ENCODE peak calls at places on chromosome 18, in ten cellular contexts. One of them, this sample, is unnamed.

GRCh38 chr18:906416-907170 is 1.9 kb downstream of the ADCYAP1 start:
- DNase-seq in GM10248: no peak
- DNase-seq in neural crest cell: no peak
- DNase-seq in ascending aorta: no peak
- DNase-seq in progenitor cell of endocrine pancreas: no peak
- DNase-seq in A549: no peak
- DNase-seq in astrocyte of the cerebellum: no peak
- DNase-seq in CD4-positive, alpha-beta T cell: no peak
- DNase-seq in HepG2: no peak
- DNase-seq in lower lobe of right lung: no peak
- DNase-seq in this sample: no peak

GRCh38 chr18:58838165-58838860 is 26.4 kb upstream of the ZNF532 start:
- DNase-seq in astrocyte of the cerebellum: no peak
- DNase-seq in neural crest cell: no peak
- DNase-seq in A549: no peak
- DNase-seq in GM10248: no peak
- DNase-seq in HepG2: peak
- DNase-seq in ascending aorta: no peak
- DNase-seq in CD4-positive, alpha-beta T cell: no peak
- DNase-seq in lower lobe of right lung: no peak
- DNase-seq in progenitor cell of endocrine pancreas: no peak
- DNase-seq in this sample: no peak

GRCh38 chr18:79798999-79799370 is 1.2 kb downstream of the KCNG2 start:
- DNase-seq in neural crest cell: no peak
- DNase-seq in A549: no peak
- DNase-seq in ascending aorta: no peak
- DNase-seq in HepG2: no peak
- DNase-seq in lower lobe of right lung: no peak
- DNase-seq in progenitor cell of endocrine pancreas: no peak
- DNase-seq in GM10248: no peak
- DNase-seq in CD4-positive, alpha-beta T cell: no peak
- DNase-seq in astrocyte of the cerebellum: no peak
- DNase-seq in this sample: no peak

GRCh38 chr18:3966985-3967856 is 487.9 kb downstream of the DLGAP1 start:
- DNase-seq in astrocyte of the cerebellum: no peak
- DNase-seq in HepG2: no peak
- DNase-seq in GM10248: no peak
- DNase-seq in ascending aorta: peak
- DNase-seq in progenitor cell of endocrine pancreas: no peak
- DNase-seq in CD4-positive, alpha-beta T cell: no peak
- DNase-seq in neural crest cell: no peak
- DNase-seq in A549: peak
- DNase-seq in lower lobe of right lung: no peak
- DNase-seq in this sample: no peak

GRCh38 chr18:76981388-76981968 is 151.1 kb downstream of the MBP start:
- DNase-seq in ascending aorta: peak
- DNase-seq in CD4-positive, alpha-beta T cell: no peak
- DNase-seq in progenitor cell of endocrine pancreas: no peak
- DNase-seq in lower lobe of right lung: no peak
- DNase-seq in A549: no peak
- DNase-seq in astrocyte of the cerebellum: no peak
- DNase-seq in GM10248: peak
- DNase-seq in neural crest cell: no peak
- DNase-seq in HepG2: no peak
- DNase-seq in this sample: no peak

GRCh38 chr18:4831791-4832375 is 365.2 kb downstream of the AKAIN1 start:
- DNase-seq in ascending aorta: no peak
- DNase-seq in CD4-positive, alpha-beta T cell: no peak
- DNase-seq in progenitor cell of endocrine pancreas: no peak
- DNase-seq in lower lobe of right lung: no peak
- DNase-seq in astrocyte of the cerebellum: no peak
- DNase-seq in HepG2: no peak
- DNase-seq in neural crest cell: no peak
- DNase-seq in A549: no peak
- DNase-seq in GM10248: no peak
- DNase-seq in this sample: no peak

GRCh38 chr18:59696311-59697235 is 650 bp downstream of the CCBE1 start:
- DNase-seq in lower lobe of right lung: no peak
- DNase-seq in GM10248: peak
- DNase-seq in A549: no peak
- DNase-seq in ascending aorta: no peak
- DNase-seq in HepG2: no peak
- DNase-seq in progenitor cell of endocrine pancreas: peak
- DNase-seq in astrocyte of the cerebellum: no peak
- DNase-seq in neural crest cell: peak
- DNase-seq in CD4-positive, alpha-beta T cell: no peak
- DNase-seq in this sample: no peak

GRCh38 chr18:2905802-2906521 is 59.2 kb downstream of the EMILIN2 start:
- DNase-seq in lower lobe of right lung: peak
- DNase-seq in GM10248: peak
- DNase-seq in astrocyte of the cerebellum: no peak
- DNase-seq in progenitor cell of endocrine pancreas: peak
- DNase-seq in A549: peak
- DNase-seq in HepG2: peak
- DNase-seq in neural crest cell: peak
- DNase-seq in ascending aorta: peak
- DNase-seq in CD4-positive, alpha-beta T cell: peak
- DNase-seq in this sample: no peak

GRCh38 chr18:23837591-23837990 is 148.3 kb downstream of the LAMA3 start:
- DNase-seq in progenitor cell of endocrine pancreas: no peak
- DNase-seq in astrocyte of the cerebellum: peak
- DNase-seq in lower lobe of right lung: no peak
- DNase-seq in GM10248: no peak
- DNase-seq in A549: no peak
- DNase-seq in HepG2: no peak
- DNase-seq in CD4-positive, alpha-beta T cell: no peak
- DNase-seq in neural crest cell: no peak
- DNase-seq in ascending aorta: no peak
- DNase-seq in this sample: no peak

GRCh38 chr18:47594063-47594462 is 336.4 kb downstream of the SMAD2 start:
- DNase-seq in GM10248: no peak
- DNase-seq in HepG2: no peak
- DNase-seq in progenitor cell of endocrine pancreas: no peak
- DNase-seq in ascending aorta: no peak
- DNase-seq in lower lobe of right lung: no peak
- DNase-seq in neural crest cell: no peak
- DNase-seq in astrocyte of the cerebellum: no peak
- DNase-seq in CD4-positive, alpha-beta T cell: no peak
- DNase-seq in A549: no peak
- DNase-seq in this sample: no peak

GRCh38 chr18:59140287-59140885 is 702 bp downstream of the SEC11C start:
- DNase-seq in A549: peak
- DNase-seq in GM10248: peak
- DNase-seq in lower lobe of right lung: no peak
- DNase-seq in ascending aorta: peak
- DNase-seq in CD4-positive, alpha-beta T cell: no peak
- DNase-seq in neural crest cell: peak
- DNase-seq in HepG2: peak
- DNase-seq in progenitor cell of endocrine pancreas: no peak
- DNase-seq in astrocyte of the cerebellum: peak
- DNase-seq in this sample: no peak

GRCh38 chr18:74453011-74453571 is 4.0 kb downstream of the DIPK1C start:
- DNase-seq in ascending aorta: no peak
- DNase-seq in GM10248: no peak
- DNase-seq in HepG2: no peak
- DNase-seq in lower lobe of right lung: no peak
- DNase-seq in A549: no peak
- DNase-seq in progenitor cell of endocrine pancreas: no peak
- DNase-seq in astrocyte of the cerebellum: no peak
- DNase-seq in neural crest cell: no peak
- DNase-seq in CD4-positive, alpha-beta T cell: no peak
- DNase-seq in this sample: no peak

GRCh38 chr18:9095297-9096012 is 7.0 kb upstream of the NDUFV2 start:
- DNase-seq in lower lobe of right lung: no peak
- DNase-seq in GM10248: peak
- DNase-seq in ascending aorta: no peak
- DNase-seq in astrocyte of the cerebellum: no peak
- DNase-seq in HepG2: peak
- DNase-seq in neural crest cell: no peak
- DNase-seq in A549: no peak
- DNase-seq in CD4-positive, alpha-beta T cell: peak
- DNase-seq in progenitor cell of endocrine pancreas: no peak
- DNase-seq in this sample: peak

GRCh38 chr18:6174983-6175382 is 239.7 kb downstream of the L3MBTL4 start:
- DNase-seq in neural crest cell: no peak
- DNase-seq in astrocyte of the cerebellum: no peak
- DNase-seq in A549: no peak
- DNase-seq in lower lobe of right lung: no peak
- DNase-seq in HepG2: no peak
- DNase-seq in ascending aorta: no peak
- DNase-seq in CD4-positive, alpha-beta T cell: no peak
- DNase-seq in GM10248: no peak
- DNase-seq in progenitor cell of endocrine pancreas: no peak
- DNase-seq in this sample: no peak
- TF ChIP-seq CTCF in neural crest cell: no peak
- TF ChIP-seq CTCF in astrocyte of the cerebellum: no peak
- TF ChIP-seq CTCF in A549: no peak
- TF ChIP-seq CTCF in lower lobe of right lung: no peak
- TF ChIP-seq CTCF in HepG2: no peak
- TF ChIP-seq CTCF in ascending aorta: no peak
- TF ChIP-seq CTCF in CD4-positive, alpha-beta T cell: no peak
- TF ChIP-seq CTCF in GM10248: no peak
- TF ChIP-seq CTCF in progenitor cell of endocrine pancreas: no peak
- TF ChIP-seq CTCF in this sample: no peak

DNA sequence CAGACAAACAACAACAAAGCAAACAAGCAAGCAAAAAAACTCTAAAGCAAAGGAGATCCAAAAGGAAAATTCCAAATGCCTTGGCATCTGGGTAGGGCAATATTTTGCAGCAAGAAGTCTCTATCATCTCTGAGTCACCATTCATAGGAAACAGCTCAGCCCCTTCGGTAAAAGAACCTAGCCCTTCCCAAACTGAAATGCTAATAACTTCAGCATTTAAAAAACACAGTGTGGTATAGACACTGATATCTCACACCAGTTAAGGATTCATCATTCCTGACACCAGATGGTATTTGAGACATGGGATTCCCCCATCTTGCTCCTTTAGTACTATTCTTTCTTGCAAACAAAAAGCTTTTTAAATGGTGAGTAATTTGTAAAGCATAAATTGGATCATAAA is 491.8 kb downstream of the TXNL1 start:
- DNase-seq in neural crest cell: no peak
- DNase-seq in astrocyte of the cerebellum: no peak
- DNase-seq in HepG2: no peak
- DNase-seq in progenitor cell of endocrine pancreas: no peak
- DNase-seq in ascending aorta: no peak
- DNase-seq in GM10248: no peak
- DNase-seq in lower lobe of right lung: no peak
- DNase-seq in A549: no peak
- DNase-seq in CD4-positive, alpha-beta T cell: no peak
- DNase-seq in this sample: no peak
- TF ChIP-seq CTCF in neural crest cell: no peak
- TF ChIP-seq CTCF in astrocyte of the cerebellum: no peak
- TF ChIP-seq CTCF in HepG2: no peak
- TF ChIP-seq CTCF in progenitor cell of endocrine pancreas: no peak
- TF ChIP-seq CTCF in ascending aorta: no peak
- TF ChIP-seq CTCF in GM10248: no peak
- TF ChIP-seq CTCF in lower lobe of right lung: no peak
- TF ChIP-seq CTCF in A549: no peak
- TF ChIP-seq CTCF in CD4-positive, alpha-beta T cell: no peak
- TF ChIP-seq CTCF in this sample: no peak

GRCh38 chr18:69943021-69943420 is 4.7 kb downstream of the CD226 start:
- DNase-seq in GM10248: no peak
- DNase-seq in progenitor cell of endocrine pancreas: no peak
- DNase-seq in HepG2: no peak
- DNase-seq in lower lobe of right lung: no peak
- DNase-seq in astrocyte of the cerebellum: no peak
- DNase-seq in neural crest cell: no peak
- DNase-seq in A549: no peak
- DNase-seq in ascending aorta: no peak
- DNase-seq in CD4-positive, alpha-beta T cell: no peak
- DNase-seq in this sample: no peak
- TF ChIP-seq CTCF in GM10248: peak
- TF ChIP-seq CTCF in progenitor cell of endocrine pancreas: no peak
- TF ChIP-seq CTCF in HepG2: no peak
- TF ChIP-seq CTCF in lower lobe of right lung: no peak
- TF ChIP-seq CTCF in astrocyte of the cerebellum: no peak
- TF ChIP-seq CTCF in neural crest cell: no peak
- TF ChIP-seq CTCF in A549: no peak
- TF ChIP-seq CTCF in ascending aorta: no peak
- TF ChIP-seq CTCF in CD4-positive, alpha-beta T cell: no peak
- TF ChIP-seq CTCF in this sample: no peak

DNA sequence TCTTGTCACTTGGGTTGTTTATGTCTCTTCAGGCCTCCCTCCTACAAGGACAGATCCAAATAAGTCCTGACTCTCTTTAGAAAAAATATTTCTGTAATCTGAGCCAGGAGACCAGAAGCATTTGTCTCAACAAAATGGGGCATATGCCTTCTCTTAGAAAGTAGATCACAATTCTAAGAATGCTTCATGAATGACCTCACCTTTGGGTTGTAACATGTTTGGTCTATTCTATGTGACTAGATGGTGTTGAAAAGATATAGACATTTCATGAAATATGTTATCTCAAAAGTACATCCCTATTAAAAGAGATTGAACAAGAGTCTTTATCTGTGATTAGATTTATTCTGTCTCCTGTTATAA is 159.0 kb upstream of the SETBP1 start:
- DNase-seq in CD4-positive, alpha-beta T cell: no peak
- DNase-seq in lower lobe of right lung: no peak
- DNase-seq in astrocyte of the cerebellum: no peak
- DNase-seq in GM10248: no peak
- DNase-seq in neural crest cell: no peak
- DNase-seq in ascending aorta: no peak
- DNase-seq in HepG2: no peak
- DNase-seq in A549: no peak
- DNase-seq in progenitor cell of endocrine pancreas: no peak
- DNase-seq in this sample: no peak
- TF ChIP-seq CTCF in CD4-positive, alpha-beta T cell: no peak
- TF ChIP-seq CTCF in lower lobe of right lung: no peak
- TF ChIP-seq CTCF in astrocyte of the cerebellum: no peak
- TF ChIP-seq CTCF in GM10248: no peak
- TF ChIP-seq CTCF in neural crest cell: no peak
- TF ChIP-seq CTCF in ascending aorta: no peak
- TF ChIP-seq CTCF in HepG2: no peak
- TF ChIP-seq CTCF in A549: no peak
- TF ChIP-seq CTCF in progenitor cell of endocrine pancreas: no peak
- TF ChIP-seq CTCF in this sample: no peak

GRCh38 chr18:21489119-21489750 is 111.3 kb downstream of the ESCO1 start:
- DNase-seq in ascending aorta: no peak
- DNase-seq in astrocyte of the cerebellum: peak
- DNase-seq in CD4-positive, alpha-beta T cell: no peak
- DNase-seq in GM10248: peak
- DNase-seq in A549: peak
- DNase-seq in progenitor cell of endocrine pancreas: no peak
- DNase-seq in lower lobe of right lung: no peak
- DNase-seq in HepG2: peak
- DNase-seq in neural crest cell: peak
- DNase-seq in this sample: no peak
- TF ChIP-seq CTCF in ascending aorta: peak
- TF ChIP-seq CTCF in astrocyte of the cerebellum: peak
- TF ChIP-seq CTCF in CD4-positive, alpha-beta T cell: peak
- TF ChIP-seq CTCF in GM10248: peak
- TF ChIP-seq CTCF in A549: peak
- TF ChIP-seq CTCF in progenitor cell of endocrine pancreas: peak
- TF ChIP-seq CTCF in lower lobe of right lung: peak
- TF ChIP-seq CTCF in HepG2: peak
- TF ChIP-seq CTCF in neural crest cell: peak
- TF ChIP-seq CTCF in this sample: peak

GRCh38 chr18:30886998-30887397 is 155.5 kb downstream of the DSC3 start:
- DNase-seq in ascending aorta: no peak
- DNase-seq in GM10248: no peak
- DNase-seq in neural crest cell: no peak
- DNase-seq in CD4-positive, alpha-beta T cell: no peak
- DNase-seq in astrocyte of the cerebellum: no peak
- DNase-seq in progenitor cell of endocrine pancreas: no peak
- DNase-seq in A549: no peak
- DNase-seq in HepG2: no peak
- DNase-seq in lower lobe of right lung: no peak
- DNase-seq in this sample: no peak
- TF ChIP-seq CTCF in ascending aorta: no peak
- TF ChIP-seq CTCF in GM10248: no peak
- TF ChIP-seq CTCF in neural crest cell: no peak
- TF ChIP-seq CTCF in CD4-positive, alpha-beta T cell: no peak
- TF ChIP-seq CTCF in astrocyte of the cerebellum: no peak
- TF ChIP-seq CTCF in progenitor cell of endocrine pancreas: no peak
- TF ChIP-seq CTCF in A549: no peak
- TF ChIP-seq CTCF in HepG2: no peak
- TF ChIP-seq CTCF in lower lobe of right lung: no peak
- TF ChIP-seq CTCF in this sample: no peak

This sample was measured in CD14-positive monocyte.